ENCODE peak calls at places on chromosome X, in six cellular contexts. R, Y, D, P, N and E are unnamed samples.

GRCh38 chrX:134712272-134712671 is 54.0 kb upstream of the PLAC1 start:
- DNase-seq in R (no peak), Y (no peak), D (no peak), P (no peak), N (no peak), E (no peak)

GRCh38 chrX:134660627-134661026 is 2.4 kb upstream of the PLAC1 start:
- DNase-seq in R (no peak), Y (no peak), D (no peak), P (no peak), N (no peak), E (no peak)

GRCh38 chrX:15525664-15526416 is 25.2 kb downstream of the BMX start:
- DNase-seq in R (no peak), Y (no peak), D (no peak), P (peak), N (no peak), E (no peak)

GRCh38 chrX:12701625-12702024 is 89.6 kb upstream of the PRPS2 start:
- DNase-seq in R (peak), Y (peak), D (peak), P (peak), N (peak), E (peak)

GRCh38 chrX:136476501-136476900 is 11.2 kb upstream of the BRS3 start:
- DNase-seq in R (no peak), Y (no peak), D (no peak), P (no peak), N (no peak), E (no peak)

GRCh38 chrX:135520553-135521404 is at the start of gene INTS6L:
- DNase-seq in R (peak), Y (peak), D (peak), P (peak), N (peak), E (peak)

GRCh38 chrX:100829730-100830129 is 9.5 kb downstream of the CSTF2 start:
- DNase-seq in R (no peak), Y (no peak), D (no peak), P (no peak), N (no peak), E (peak)

GRCh38 chrX:20547649-20548051 is 280.9 kb upstream of the RPS6KA3 start:
- DNase-seq in R (peak), Y (no peak), D (no peak), P (no peak), N (no peak), E (peak)

GRCh38 chrX:623268-623598 is 7.4 kb upstream of the SHOX start:
- DNase-seq in R (no peak), Y (no peak), D (no peak), P (no peak), N (no peak), E (no peak)

GRCh38 chrX:154370300-154370881 is 4.0 kb downstream of the FLNA start:
- DNase-seq in R (no peak), Y (no peak), D (peak), P (no peak), N (no peak), E (no peak)

GRCh38 chrX:68929332-68930150 is 100.7 kb downstream of the EFNB1 start:
- DNase-seq in R (no peak), Y (no peak), D (no peak), P (no peak), N (no peak), E (peak)

GRCh38 chrX:16119353-16120220 is 3.8 kb upstream of the GRPR start:
- DNase-seq in R (no peak), Y (no peak), D (no peak), P (no peak), N (no peak), E (no peak)

GRCh38 chrX:39409246-39409917 is 608.1 kb downstream of the MID1IP1 start:
- DNase-seq in R (no peak), Y (no peak), D (no peak), P (no peak), N (no peak), E (no peak)

GRCh38 chrX:146994163-146994562 is 179.6 kb upstream of the CXorf51A start:
- DNase-seq in R (no peak), Y (no peak), D (no peak), P (no peak), N (no peak), E (no peak)

GRCh38 chrX:121254336-121254735 is 206.9 kb downstream of the GLUD2 start:
- DNase-seq in R (no peak), Y (no peak), D (no peak), P (no peak), N (no peak), E (no peak)

GRCh38 chrX:132612990-132613564 is 124.2 kb upstream of the MBNL3 start:
- DNase-seq in R (peak), Y (no peak), D (peak), P (peak), N (peak), E (peak)